ENCODE peak calls at places on chromosomes 11 and 22, in four cellular contexts. J is Panc1, R is body of pancreas, W is PC-3. B is an unnamed sample. For H3K9me3, the result is how much of the 10 kb centered on the place peaks cover.

GRCh38 chr11:6757373-6757967 is 14.3 kb downstream of the OR2AG2 start:
- DNase-seq in J (no peak), R (peak), W (peak), B (peak)

GRCh38 chr11:122032317-122032716 is 83.7 kb downstream of the BLID start:
- DNase-seq in J (no peak), R (no peak), W (no peak), B (peak)

GRCh38 chr11:6737872-6738466 is 33.8 kb downstream of the OR2AG2 start:
- DNase-seq in J (no peak), R (peak), W (peak), B (no peak)

GRCh38 chr22:37150701-37151100 is 985 bp upstream of the IL2RB start:
- DNase-seq in J (no peak), R (no peak), W (no peak), B (no peak)

GRCh38 chr11:78541537-78541936 is 33.1 kb downstream of the NARS2 start:
- DNase-seq in J (no peak), R (no peak), W (no peak), B (no peak)

GRCh38 chr11:67053896-67054850 is 2.5 kb upstream of the RHOD start:
- DNase-seq in J (no peak), R (peak), W (peak), B (peak)

GRCh38 chr11:94148189-94148588 is 19.5 kb downstream of the PANX1 start:
- DNase-seq in J (no peak), R (no peak), W (no peak), B (no peak)

GRCh38 chr11:66851698-66852465 is 5.0 kb upstream of the LRFN4 start:
- DNase-seq in J (no peak), R (no peak), W (no peak), B (peak)

GRCh38 chr11:38672445-38672844 is 2074.4 kb upstream of the RAG2 start:
- DNase-seq in J (no peak), R (no peak), W (peak), B (no peak)

GRCh38 chr11:69554849-69555248 is 73.4 kb downstream of the LINC01488 start:
- DNase-seq in J (no peak), R (no peak), W (no peak), B (no peak)
- H3K27ac ChIP-seq in J (no peak), R (no peak), W (no peak), B (no peak)

GRCh38 chr22:49348631-49349030 is 479.0 kb downstream of the BRD1 start:
- DNase-seq in J (no peak), R (no peak), W (no peak), B (no peak)

GRCh38 chr22:49345896-49346295 is 481.8 kb downstream of the BRD1 start:
- DNase-seq in J (no peak), R (no peak), W (no peak), B (no peak)

GRCh38 chr22:49349181-49349835 is 478.4 kb downstream of the BRD1 start:
- DNase-seq in J (no peak), R (no peak), W (no peak), B (no peak)

GRCh38 chr22:49349841-49350381 is 477.8 kb downstream of the BRD1 start:
- DNase-seq in J (no peak), R (no peak), W (no peak), B (no peak)

GRCh38 chr22:49347376-49347775 is 480.3 kb downstream of the BRD1 start:
- DNase-seq in J (no peak), R (no peak), W (no peak), B (no peak)
- H3K9me3 ChIP-seq in J (under half), R (under half), W (under half), B (under half)

GRCh38 chr22:27494821-27495220 is 306.7 kb downstream of the MN1 start:
- DNase-seq in J (no peak), R (no peak), W (no peak), B (no peak)
- H3K27ac ChIP-seq in J (no peak), R (no peak), W (no peak), B (no peak)

DNA sequence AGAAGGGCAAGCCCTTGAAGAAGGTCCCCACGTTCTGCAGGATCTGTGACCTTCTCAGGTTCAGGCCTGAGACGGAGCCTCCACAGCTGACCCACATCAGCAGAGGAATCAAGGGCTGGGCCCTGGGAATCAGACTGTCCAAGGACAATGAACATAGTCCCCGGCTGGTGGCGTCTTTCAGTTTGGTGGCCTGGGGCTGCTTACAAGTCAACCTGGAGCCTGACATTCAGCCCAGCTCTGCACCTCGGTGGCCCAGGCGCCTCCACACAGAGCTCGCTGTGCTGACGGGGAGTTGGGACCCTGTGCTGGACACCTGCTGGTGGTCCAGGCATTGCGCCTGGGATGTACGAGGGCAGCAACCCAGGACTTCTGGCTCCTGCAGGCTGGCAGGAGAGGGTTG is 523.5 kb downstream of the TBC1D22A start:
- DNase-seq in J (no peak), R (no peak), W (no peak), B (no peak)
- H3K9me3 ChIP-seq in J (under half), R (under half), W (under half), B (under half)

GRCh38 chr22:35315141-35315854 is 15.6 kb downstream of the TOM1 start:
- DNase-seq in J (no peak), R (peak), W (no peak), B (peak)
- H3K27ac ChIP-seq in J (no peak), R (peak), W (no peak), B (peak)

GRCh38 chr11:2662430-2663299 is 37.1 kb downstream of the KCNQ1OT1 start:
- DNase-seq in J (no peak), R (no peak), W (no peak), B (no peak)

GRCh38 chr11:2660357-2660939 is 39.3 kb downstream of the KCNQ1OT1 start:
- DNase-seq in J (no peak), R (no peak), W (no peak), B (no peak)

GRCh38 chr11:2663506-2663905 is 36.3 kb downstream of the KCNQ1OT1 start:
- DNase-seq in J (no peak), R (no peak), W (no peak), B (no peak)

GRCh38 chr11:2662024-2662312 is 37.8 kb downstream of the KCNQ1OT1 start:
- DNase-seq in J (no peak), R (no peak), W (no peak), B (no peak)

GRCh38 chr11:2661173-2662023 is 38.4 kb downstream of the KCNQ1OT1 start:
- DNase-seq in J (no peak), R (no peak), W (no peak), B (no peak)
- H3K9me3 ChIP-seq in J (under half), R (under half), W (under half), B (under half)

GRCh38 chr22:22884888-22885840 is 2.5 kb upstream of the IGLL5 start:
- DNase-seq in J (no peak), R (no peak), W (no peak), B (no peak)
- H3K27ac ChIP-seq in J (no peak), R (no peak), W (no peak), B (no peak)

DNA sequence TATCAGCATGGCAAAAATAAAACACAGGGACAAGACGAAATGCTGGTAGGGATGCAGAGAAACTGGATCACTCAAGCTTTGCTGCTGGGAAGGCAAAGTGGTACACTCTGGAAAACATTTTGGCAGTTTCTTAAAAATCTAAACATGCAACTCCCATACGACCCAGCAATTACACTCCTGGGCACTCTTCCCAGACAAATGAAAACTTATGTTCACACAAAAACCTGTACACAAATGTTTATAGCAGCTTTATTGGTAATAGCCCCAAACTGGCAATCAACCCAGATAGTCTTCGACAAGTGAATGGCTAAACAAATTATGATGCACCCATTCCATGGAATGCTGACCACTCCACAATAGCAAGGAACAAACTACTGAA is 35.8 kb upstream of the PRR5 start:
- DNase-seq in J (no peak), R (no peak), W (no peak), B (no peak)
- H3K9me3 ChIP-seq in J (under half), R (under half), W (under half), B (under half)

B was measured in gastrocnemius medialis.